ENCODE peak calls at places on chromosomes 4 and X, in five cellular contexts. I, J, U, X and R are unnamed samples.

GRCh38 chrX:105703876-105704275 is 118.5 kb upstream of the NRK start:
- DNase-seq in I (no peak), J (no peak), U (no peak), X (no peak), R (no peak)

GRCh38 chr4:169634975-169635374 is 14.6 kb downstream of the CLCN3 start:
- DNase-seq in I (no peak), J (no peak), U (no peak), X (no peak), R (no peak)

GRCh38 chrX:65821721-65822496 is 154.5 kb downstream of the MSN start:
- DNase-seq in I (no peak), J (no peak), U (peak; percentile 5), X (peak; percentile 1), R (no peak)

GRCh38 chr4:6097581-6097980 is 79.3 kb upstream of the C4orf50 start:
- DNase-seq in I (no peak), J (no peak), U (no peak), X (no peak), R (no peak)

GRCh38 chrX:133350751-133351150 is 64.5 kb downstream of the GPC4 start:
- DNase-seq in I (no peak), J (no peak), U (no peak), X (no peak), R (peak; percentile 6)

GRCh38 chrX:40749874-40750273 is 14.5 kb upstream of the MED14 start:
- DNase-seq in I (no peak), J (no peak), U (no peak), X (no peak), R (no peak)

GRCh38 chrX:40746536-40746935 is 11.2 kb upstream of the MED14 start:
- DNase-seq in I (no peak), J (no peak), U (no peak), X (no peak), R (no peak)

GRCh38 chr4:15906024-15906443 is 32.5 kb downstream of the FGFBP1 start:
- DNase-seq in I (no peak), J (no peak), U (no peak), X (peak; percentile 32), R (no peak)

GRCh38 chrX:107574711-107575110 is 53.6 kb upstream of the PRPS1 start:
- DNase-seq in I (peak; percentile 62), J (no peak), U (no peak), X (no peak), R (peak; percentile 15)

GRCh38 chrX:118493653-118494297 is 1.8 kb upstream of the DOCK11 start:
- DNase-seq in I (no peak), J (no peak), U (no peak), X (no peak), R (no peak)

GRCh38 chrX:123884809-123885408 is 25.1 kb downstream of the XIAP start:
- DNase-seq in I (peak; percentile 55), J (peak; percentile 29), U (no peak), X (peak; percentile 24), R (peak; percentile 25)

GRCh38 chr4:76003015-76003414 is 4.3 kb downstream of the CXCL9 start:
- DNase-seq in I (no peak), J (no peak), U (no peak), X (no peak), R (no peak)

GRCh38 chrX:134592303-134592702 is 66.0 kb downstream of the PLAC1 start:
- DNase-seq in I (no peak), J (no peak), U (no peak), X (no peak), R (no peak)

GRCh38 chrX:8784162-8784561 is 17.0 kb downstream of the FAM9A start:
- DNase-seq in I (no peak), J (no peak), U (no peak), X (no peak), R (no peak)